ENCODE peak calls at places on chromosomes 4 and X, in seven cellular contexts. R is mucosa of descending colon; A is neural progenitor cell; G is CD4-positive, CD25-positive, alpha-beta regulatory T cell; O is fibroblast of gingiva; B is RWPE1; T is stimulated activated CD4-positive, alpha-beta T cell treated with anti-CD3 and anti-CD28 coated beads, Interleukin-15, amount 100 ng/mL, for 1 hour. S is an unnamed sample.

GRCh38 chr4:147769386-147769785 is 37.5 kb downstream of the ARHGAP10 start:
- DNase-seq in R (no peak), T (no peak), G (no peak), O (no peak), A (no peak), B (peak), S (peak)

GRCh38 chr4:3344104-3344503 is 51.3 kb downstream of the RGS12 start:
- DNase-seq in O (no peak), A (no peak), G (no peak), B (no peak), R (no peak), T (no peak), S (no peak)

GRCh38 chr4:7458066-7458425 is 23.3 kb upstream of the PSAPL1 start:
- DNase-seq in B (no peak), R (no peak), T (no peak), A (no peak), O (no peak), G (no peak), S (no peak)

GRCh38 chr4:123994917-123995316 is 598.3 kb downstream of the SPRY1 start:
- DNase-seq in O (no peak), A (no peak), B (no peak), T (no peak), G (no peak), R (no peak), S (no peak)

GRCh38 chr4:83267835-83268475 is 16.6 kb downstream of the COQ2 start:
- DNase-seq in T (no peak), A (no peak), R (no peak), B (no peak), G (no peak), O (no peak), S (no peak)

GRCh38 chr4:125762537-125762936 is 447.8 kb downstream of the FAT4 start:
- DNase-seq in O (no peak), T (no peak), B (no peak), G (no peak), A (no peak), R (no peak), S (no peak)

GRCh38 chr4:73944061-73944875 is 37.6 kb downstream of the PF4 start:
- DNase-seq in T (no peak), O (no peak), R (peak), A (peak), G (no peak), B (peak), S (no peak)

GRCh38 chr4:57078685-57079521 is 31.3 kb downstream of the IGFBP7 start:
- DNase-seq in T (no peak), B (peak), A (peak), G (no peak), R (no peak), O (no peak), S (peak)

GRCh38 chr4:152102184-152103000 is 341.6 kb upstream of the GATB start:
- DNase-seq in A (no peak), G (no peak), R (no peak), O (no peak), T (no peak), B (peak), S (peak)

GRCh38 chrX:44011505-44011904 is 38.3 kb upstream of the NDP start:
- DNase-seq in G (no peak), B (no peak), O (no peak), T (no peak), A (no peak), R (no peak), S (no peak)

GRCh38 chrX:154727418-154728323 is 23.2 kb downstream of the GAB3 start:
- DNase-seq in R (no peak), T (no peak), A (no peak), O (peak), G (no peak), B (no peak), S (no peak)

GRCh38 chr4:138310991-138311390 is 68.8 kb upstream of the SLC7A11 start:
- DNase-seq in A (no peak), T (no peak), R (no peak), G (no peak), B (peak), O (peak), S (peak)

GRCh38 chr4:56654238-56654632 is 26.9 kb downstream of the HOPX start:
- DNase-seq in O (no peak), G (no peak), A (no peak), B (no peak), R (no peak), T (no peak), S (no peak)

GRCh38 chr4:80989921-80990544 is 40.5 kb upstream of the BMP3 start:
- DNase-seq in O (peak), A (peak), T (no peak), G (peak), R (no peak), B (peak), S (peak)

GRCh38 chrX:109886122-109886761 is 116.7 kb upstream of the TMEM164 start:
- DNase-seq in R (no peak), T (no peak), B (peak), A (peak), O (peak), G (peak), S (no peak)

GRCh38 chr4:167642250-167642649 is 408.0 kb upstream of the SPOCK3 start:
- DNase-seq in R (no peak), O (no peak), B (no peak), A (no peak), T (no peak), G (no peak), S (no peak)

GRCh38 chr4:15373363-15373762 is 54.5 kb upstream of the C1QTNF7 start:
- DNase-seq in B (no peak), R (no peak), G (no peak), T (no peak), O (no peak), A (no peak), S (no peak)

GRCh38 chr4:87947381-87948160 is 27.9 kb upstream of the SPP1 start:
- DNase-seq in R (no peak), B (no peak), A (no peak), O (no peak), G (no peak), T (no peak), S (no peak)

GRCh38 chr4:25440478-25441030 is 63.5 kb downstream of the ANAPC4 start:
- DNase-seq in O (no peak), G (no peak), A (no peak), T (no peak), R (no peak), B (no peak), S (no peak)

GRCh38 chrX:13404364-13404763 is 84.5 kb upstream of the ATXN3L start:
- DNase-seq in O (no peak), T (no peak), A (peak), G (no peak), R (no peak), B (no peak), S (no peak)

GRCh38 chrX:140715787-140716186 is 6.2 kb downstream of the LINC00632 start:
- DNase-seq in O (no peak), G (no peak), R (no peak), B (peak), A (no peak), T (no peak), S (peak)

GRCh38 chr4:25441519-25442117 is 64.6 kb downstream of the ANAPC4 start:
- DNase-seq in R (no peak), B (peak), A (peak), T (no peak), G (peak), O (peak), S (peak)

GRCh38 chr4:42411803-42412202 is 14.5 kb downstream of the SHISA3 start:
- DNase-seq in T (no peak), B (no peak), O (no peak), R (no peak), G (no peak), A (no peak), S (no peak)

GRCh38 chr4:143381171-143382118 is 44.8 kb downstream of the GAB1 start:
- DNase-seq in B (peak), G (no peak), R (peak), A (no peak), T (no peak), O (peak), S (peak)

GRCh38 chr4:157128395-157128794 is 52.4 kb downstream of the GLRB start:
- DNase-seq in B (peak), A (no peak), T (no peak), R (no peak), G (no peak), O (peak), S (peak)

GRCh38 chr4:158169931-158170690 is 2.7 kb downstream of the GASK1B start:
- DNase-seq in A (no peak), O (peak), B (no peak), G (no peak), R (no peak), T (no peak), S (no peak)

GRCh38 chr4:85747871-85748491 is 273.0 kb downstream of the ARHGAP24 start:
- DNase-seq in A (peak), R (no peak), T (no peak), G (peak), B (peak), O (peak), S (no peak)

GRCh38 chr4:162699629-162700028 is 467.1 kb downstream of the NAF1 start:
- DNase-seq in A (no peak), T (no peak), R (no peak), O (no peak), B (no peak), G (no peak), S (no peak)

GRCh38 chr4:174214102-174214878 is 69.2 kb downstream of the FBXO8 start:
- DNase-seq in G (peak), O (no peak), B (peak), T (no peak), A (peak), R (no peak), S (peak)

GRCh38 chr4:91989914-91990313 is 313.9 kb upstream of the GRID2 start:
- DNase-seq in G (no peak), O (no peak), A (peak), B (no peak), R (no peak), T (no peak), S (no peak)

GRCh38 chr4:106058919-106059318 is 163.6 kb downstream of the NPNT start:
- DNase-seq in B (no peak), T (no peak), A (no peak), R (no peak), O (no peak), G (no peak), S (no peak)

GRCh38 chr4:22245294-22245693 is 270.6 kb downstream of the ADGRA3 start:
- DNase-seq in G (no peak), T (no peak), B (no peak), R (no peak), O (no peak), A (no peak), S (no peak)

GRCh38 chr4:15690020-15690809 is 8.6 kb downstream of the FAM200B start:
- DNase-seq in O (peak), B (peak), G (no peak), A (peak), T (no peak), R (no peak), S (peak)

GRCh38 chr4:55826986-55827385 is 7.4 kb downstream of the EXOC1L start:
- DNase-seq in R (no peak), O (no peak), A (no peak), G (no peak), B (no peak), T (no peak), S (no peak)

GRCh38 chr4:12633058-12633651 is 851.0 kb downstream of the RAB28 start:
- DNase-seq in R (peak), G (peak), O (peak), B (peak), A (peak), T (peak), S (no peak)

GRCh38 chrX:72685810-72686465 is 28.2 kb downstream of the PHKA1 start:
- DNase-seq in O (peak), R (no peak), G (no peak), B (peak), T (no peak), A (no peak), S (peak)

GRCh38 chr4:8100696-8101095 is 57.9 kb downstream of the ABLIM2 start:
- DNase-seq in B (no peak), O (peak), R (no peak), T (no peak), G (no peak), A (no peak), S (no peak)

GRCh38 chr4:181618896-181619295 is 624.3 kb upstream of the TENM3 start:
- DNase-seq in G (no peak), O (no peak), A (peak), B (no peak), R (no peak), T (no peak), S (no peak)

GRCh38 chr4:1249731-1250526 is 999 bp upstream of the CTBP1 start:
- DNase-seq in O (peak), B (no peak), A (no peak), G (peak), T (no peak), R (peak), S (no peak)

GRCh38 chr4:170391066-170391754 is 301.5 kb upstream of the AADAT start:
- DNase-seq in T (no peak), O (no peak), R (no peak), G (no peak), A (peak), B (peak), S (peak)

S was measured in foreskin keratinocyte.